ENCODE peak calls at places on chromosome 6, in six cellular contexts. H, V, Z, J, E and F are unnamed samples.

GRCh38 chr6:37061157-37061804 is 55.8 kb downstream of the FGD2 start:
- DNase-seq in H (no peak), V (peak; percentile 77), Z (no peak), J (no peak), E (no peak), F (no peak)

GRCh38 chr6:37182736-37183590 is 13.0 kb downstream of the PIM1 start:
- DNase-seq in H (no peak), V (no peak), Z (no peak), J (peak; percentile 92), E (peak; percentile 32), F (peak; percentile 98)

GRCh38 chr6:137417411-137417810 is 76.8 kb downstream of the OLIG3 start:
- DNase-seq in H (no peak), V (no peak), Z (no peak), J (no peak), E (no peak), F (no peak)

GRCh38 chr6:17167327-17167979 is 65.6 kb downstream of the STMND1 start:
- DNase-seq in H (peak; percentile 67), V (peak; percentile 57), Z (peak; percentile 58), J (peak; percentile 27), E (no peak), F (no peak)

GRCh38 chr6:18122128-18123093 is at the start of gene NHLRC1:
- DNase-seq in H (peak; percentile 84), V (peak; percentile 87), Z (peak; percentile 87), J (no peak), E (peak; percentile 13), F (peak; percentile 43)

GRCh38 chr6:142878407-142878806 is 66.6 kb downstream of the HIVEP2 start:
- DNase-seq in H (no peak), V (no peak), Z (no peak), J (no peak), E (no peak), F (no peak)

GRCh38 chr6:10373642-10374359 is 41.1 kb downstream of the TFAP2A start:
- DNase-seq in H (peak; percentile 12), V (no peak), Z (no peak), J (no peak), E (no peak), F (no peak)

GRCh38 chr6:16316741-16317251 is 78.4 kb downstream of the GMPR start:
- DNase-seq in H (peak; percentile 49), V (peak; percentile 72), Z (no peak), J (peak; percentile 88), E (no peak), F (no peak)

GRCh38 chr6:145836170-145836569 is 21.6 kb upstream of the FBXO30 start:
- DNase-seq in H (no peak), V (no peak), Z (no peak), J (no peak), E (no peak), F (no peak)

GRCh38 chr6:168190646-168191443 is 111.8 kb upstream of the FRMD1 start:
- DNase-seq in H (no peak), V (no peak), Z (no peak), J (no peak), E (no peak), F (no peak)

GRCh38 chr6:92777146-92777740 is 642.1 kb downstream of the EPHA7 start:
- DNase-seq in H (peak; percentile 12), V (no peak), Z (no peak), J (no peak), E (no peak), F (no peak)

GRCh38 chr6:45743028-45743615 is 272.5 kb downstream of the CLIC5 start:
- DNase-seq in H (peak; percentile 57), V (no peak), Z (no peak), J (no peak), E (no peak), F (peak; percentile 68)

GRCh38 chr6:1285589-1286340 is 26.1 kb upstream of the FOXQ1 start:
- DNase-seq in H (no peak), V (no peak), Z (no peak), J (no peak), E (no peak), F (peak; percentile 5)

GRCh38 chr6:121143476-121143875 is 190.8 kb downstream of the TBC1D32 start:
- DNase-seq in H (no peak), V (no peak), Z (no peak), J (no peak), E (no peak), F (no peak)

GRCh38 chr6:110130362-110130761 is 49.1 kb downstream of the WASF1 start:
- DNase-seq in H (no peak), V (no peak), Z (no peak), J (no peak), E (no peak), F (no peak)

GRCh38 chr6:100472674-100473073 is 8.0 kb upstream of the SIM1 start:
- DNase-seq in H (no peak), V (no peak), Z (no peak), J (no peak), E (peak; percentile 42), F (no peak)

GRCh38 chr6:131898718-131899117 is 52.5 kb downstream of the CCN2 start:
- DNase-seq in H (no peak), V (no peak), Z (no peak), J (no peak), E (no peak), F (no peak)

GRCh38 chr6:101830501-101831031 is 437.1 kb downstream of the GRIK2 start:
- DNase-seq in H (no peak), V (no peak), Z (no peak), J (no peak), E (no peak), F (no peak)

GRCh38 chr6:148440877-148441453 is 98.3 kb downstream of the SASH1 start:
- DNase-seq in H (peak; percentile 50), V (no peak), Z (peak; percentile 33), J (no peak), E (no peak), F (no peak)

GRCh38 chr6:111938710-111939109 is 65.5 kb upstream of the FYN start:
- DNase-seq in H (peak; percentile 35), V (no peak), Z (no peak), J (no peak), E (no peak), F (no peak)

GRCh38 chr6:31620586-31621319 is at the start of gene PRRC2A:
- DNase-seq in H (no peak), V (peak; percentile 90), Z (peak; percentile 90), J (peak; percentile 89), E (no peak), F (peak; percentile 74)

GRCh38 chr6:144285798-144286502 is 815 bp downstream of the UTRN start:
- DNase-seq in H (peak; percentile 24), V (peak; percentile 32), Z (peak; percentile 69), J (no peak), E (no peak), F (peak; percentile 53)

GRCh38 chr6:111674413-111674812 is 68.7 kb upstream of the TRAF3IP2 start:
- DNase-seq in H (no peak), V (no peak), Z (no peak), J (no peak), E (no peak), F (no peak)

GRCh38 chr6:31490115-31490873 is 7.7 kb upstream of the MICB start:
- DNase-seq in H (no peak), V (no peak), Z (no peak), J (peak; percentile 59), E (no peak), F (no peak)

GRCh38 chr6:41430875-41431274 is 95.5 kb downstream of the NCR2 start:
- DNase-seq in H (no peak), V (no peak), Z (no peak), J (no peak), E (no peak), F (no peak)

GRCh38 chr6:41427642-41428401 is 92.4 kb downstream of the NCR2 start:
- DNase-seq in H (peak; percentile 65), V (peak; percentile 71), Z (peak; percentile 82), J (no peak), E (no peak), F (no peak)

GRCh38 chr6:41428402-41428994 is 93.1 kb downstream of the NCR2 start:
- DNase-seq in H (no peak), V (no peak), Z (no peak), J (no peak), E (no peak), F (no peak)

GRCh38 chr6:41429506-41430504 is 94.4 kb downstream of the NCR2 start:
- DNase-seq in H (no peak), V (no peak), Z (no peak), J (no peak), E (no peak), F (no peak)

GRCh38 chr6:41428995-41429417 is 93.6 kb downstream of the NCR2 start:
- DNase-seq in H (no peak), V (no peak), Z (no peak), J (no peak), E (no peak), F (peak; percentile 11)
- H3K4me3 ChIP-seq in H (peak overlapping the region; percentile 55), V (no peak overlapping the region), Z (peak overlapping the region; percentile 41), J (no peak overlapping the region), E (no peak overlapping the region), F (no peak overlapping the region)

GRCh38 chr6:2563635-2564034 is 187.1 kb downstream of the MYLK4 start:
- DNase-seq in H (peak; percentile 34), V (no peak), Z (no peak), J (no peak), E (peak; percentile 30), F (no peak)
- TF ChIP-seq GABPA in H (no peak), V (no peak), Z (no peak), J (no peak), E (no peak), F (no peak)

DNA sequence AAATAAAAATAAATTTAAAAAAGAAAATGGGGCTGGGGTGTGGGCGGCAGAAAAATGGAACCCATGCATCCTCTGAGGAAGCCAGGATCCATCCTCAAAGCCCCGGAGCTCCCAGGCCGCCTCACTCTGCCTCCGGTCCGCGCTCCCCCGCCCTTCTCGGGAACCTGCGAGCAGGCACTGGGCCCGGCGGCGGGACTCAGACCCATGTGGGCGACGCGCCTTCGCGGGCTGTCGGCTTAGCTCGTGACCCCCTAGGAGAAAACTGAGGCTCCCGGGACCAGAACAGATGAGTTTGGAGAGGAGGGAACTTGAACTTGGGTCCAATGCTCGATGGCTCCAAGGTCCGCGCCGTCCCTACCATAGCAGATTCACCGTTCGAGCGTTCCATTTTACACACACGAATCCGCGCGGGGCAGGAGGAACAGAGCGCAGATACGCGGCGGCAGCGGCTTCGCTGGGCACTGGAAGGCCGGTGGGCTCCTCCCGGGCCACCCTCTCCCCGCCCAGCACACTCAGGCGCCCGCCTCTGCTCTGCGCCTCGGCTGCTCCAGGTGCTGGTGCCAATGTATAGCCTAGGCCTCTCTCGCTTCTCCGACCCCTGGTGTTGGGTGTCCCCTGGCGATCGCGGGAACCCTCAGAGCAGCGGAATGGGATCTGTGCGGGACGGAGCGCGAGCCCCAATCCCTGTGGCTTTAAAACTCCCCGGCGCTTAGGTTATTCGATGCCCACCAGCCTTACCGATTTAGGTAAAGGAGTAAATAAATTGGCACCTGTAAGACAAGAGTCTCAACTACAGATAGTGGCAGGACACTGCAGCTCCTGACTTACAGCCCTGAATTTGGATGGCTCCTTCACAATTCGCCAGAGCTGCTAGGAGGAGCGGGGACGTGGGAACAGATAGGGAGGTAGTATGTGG is 39.2 kb downstream of the DPPA5 start:
- DNase-seq in H (no peak), V (no peak), Z (peak; percentile 43), J (no peak), E (no peak), F (no peak)
- H3K4me3 ChIP-seq in H (no peak overlapping the region), V (no peak overlapping the region), Z (peak overlapping the region; percentile 40), J (no peak overlapping the region), E (no peak overlapping the region), F (no peak overlapping the region)

DNA sequence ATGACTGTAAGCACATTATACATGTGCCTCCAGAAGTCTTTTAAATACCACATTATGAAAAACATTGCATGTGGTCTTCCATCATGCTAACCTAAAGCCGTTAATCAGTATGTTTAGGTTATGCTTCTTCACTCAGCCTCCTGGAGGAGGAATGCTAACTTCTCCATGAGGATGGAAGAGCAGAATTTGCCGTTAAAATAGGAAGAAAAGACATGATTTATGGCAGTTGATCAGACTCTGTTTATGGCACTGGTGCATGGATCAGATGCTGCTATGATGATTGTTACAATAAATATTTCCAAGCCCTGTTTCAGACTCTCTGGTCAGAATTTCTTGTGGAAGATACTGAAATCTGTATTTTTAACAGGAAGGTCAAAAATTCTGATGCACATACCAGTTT is 31.7 kb downstream of the MAP3K4 start:
- DNase-seq in H (no peak), V (no peak), Z (no peak), J (no peak), E (no peak), F (no peak)
- TF ChIP-seq GABPA in H (no peak), V (no peak), Z (no peak), J (no peak), E (no peak), F (no peak)